ENCODE peak calls at places on chromosomes 5 and 9, in four cellular contexts. A, S, K and O are unnamed samples.

GRCh38 chr5:138641547-138642298 is 66.5 kb upstream of the HSPA9 start:
- DNase-seq in A (peak; percentile 56), S (peak; percentile 81), K (peak; percentile 78), O (peak; percentile 61)

GRCh38 chr9:134396825-134397224 is 70.6 kb downstream of the RXRA start:
- DNase-seq in A (no peak), S (no peak), K (no peak), O (peak; percentile 42)

GRCh38 chr5:77816686-77817085 is 40.5 kb upstream of the TBCA start:
- DNase-seq in A (no peak), S (no peak), K (no peak), O (no peak)

GRCh38 chr9:84937086-84937670 is 267.6 kb downstream of the NTRK2 start:
- DNase-seq in A (no peak), S (no peak), K (no peak), O (no peak)

GRCh38 chr9:36415822-36416515 is 15.9 kb upstream of the RNF38 start:
- DNase-seq in A (no peak), S (no peak), K (no peak), O (no peak)

GRCh38 chr9:109478665-109479380 is 19.3 kb downstream of the PTPN3 start:
- DNase-seq in A (no peak), S (no peak), K (no peak), O (no peak)

GRCh38 chr9:117156771-117157535 is 257.9 kb downstream of the ASTN2 start:
- DNase-seq in A (no peak), S (no peak), K (no peak), O (no peak)

GRCh38 chr9:86126998-86127972 is 27.9 kb upstream of the GOLM1 start:
- DNase-seq in A (peak; percentile 31), S (peak; percentile 75), K (peak; percentile 87), O (peak; percentile 100)

GRCh38 chr5:34827594-34828506 is 11.1 kb upstream of the TTC23L start:
- DNase-seq in A (no peak), S (no peak), K (no peak), O (no peak)

GRCh38 chr5:56212127-56212879 is 20.8 kb downstream of the ANKRD55 start:
- DNase-seq in A (no peak), S (no peak), K (no peak), O (no peak)

GRCh38 chr9:16023466-16023865 is 470.6 kb downstream of the CCDC171 start:
- DNase-seq in A (peak; percentile 30), S (peak; percentile 91), K (no peak), O (peak; percentile 92)

GRCh38 chr5:2560435-2560834 is 191.0 kb downstream of the IRX2 start:
- DNase-seq in A (no peak), S (no peak), K (no peak), O (no peak)

GRCh38 chr9:83583151-83584014 is 39.6 kb upstream of the IDNK start:
- DNase-seq in A (no peak), S (peak; percentile 79), K (peak; percentile 65), O (peak; percentile 55)

GRCh38 chr5:55232194-55232984 is 1.0 kb downstream of the CCNO start:
- DNase-seq in A (no peak), S (no peak), K (peak; percentile 16), O (peak; percentile 61)

GRCh38 chr9:136095495-136096058 is 488 bp upstream of the NACC2 start:
- DNase-seq in A (no peak), S (peak; percentile 46), K (no peak), O (peak; percentile 21)

GRCh38 chr5:446864-447263 is 3.9 kb downstream of the EXOC3 start:
- DNase-seq in A (no peak), S (peak; percentile 63), K (peak; percentile 58), O (peak; percentile 43)

GRCh38 chr9:109010676-109011655 is 2.3 kb downstream of the CTNNAL1 start:
- DNase-seq in A (peak; percentile 33), S (peak; percentile 84), K (no peak), O (peak; percentile 82)

GRCh38 chr5:110414360-110414759 is 312.1 kb downstream of the TMEM232 start:
- DNase-seq in A (peak; percentile 6), S (peak; percentile 18), K (no peak), O (no peak)

GRCh38 chr5:108801776-108802175 is 54.1 kb downstream of the FER start:
- DNase-seq in A (peak; percentile 72), S (peak; percentile 96), K (no peak), O (peak; percentile 91)

GRCh38 chr9:132249123-132249522 is 87.3 kb downstream of the NTNG2 start:
- DNase-seq in A (no peak), S (no peak), K (no peak), O (no peak)

GRCh38 chr9:121160025-121160424 is 41.6 kb downstream of the RAB14 start:
- DNase-seq in A (no peak), S (no peak), K (no peak), O (no peak)

GRCh38 chr9:70874451-70874850 is 247.0 kb downstream of the TRPM3 start:
- DNase-seq in A (no peak), S (peak; percentile 55), K (no peak), O (no peak)

GRCh38 chr9:77897292-77897691 is 134.3 kb downstream of the GNAQ start:
- DNase-seq in A (no peak), S (peak; percentile 22), K (peak; percentile 19), O (no peak)

GRCh38 chr9:73810585-73811215 is 659.0 kb downstream of the ANXA1 start:
- DNase-seq in A (no peak), S (peak; percentile 13), K (no peak), O (no peak)

GRCh38 chr5:77642915-77643653 is 4.6 kb upstream of the OTP start:
- DNase-seq in A (no peak), S (no peak), K (no peak), O (no peak)

GRCh38 chr5:129554134-129554904 is 94.2 kb downstream of the ADAMTS19 start:
- DNase-seq in A (no peak), S (no peak), K (no peak), O (no peak)

GRCh38 chr5:114055318-114055788 is 306.5 kb upstream of the KCNN2 start:
- DNase-seq in A (peak; percentile 32), S (peak; percentile 18), K (peak; percentile 76), O (peak; percentile 3)